ENCODE peak calls at places on chromosomes 4 and X, in five cellular contexts. P is naive thymus-derived CD4-positive, alpha-beta T cell; L is tibial artery; E is right atrium auricular region; X is PC-3. K is an unnamed sample.

GRCh38 chr4:122826596-122827257 is at the start of gene FGF2:
- DNase-seq in P (peak; percentile 54), L (peak; percentile 83), E (peak; percentile 68), X (peak; percentile 21), K (peak; percentile 95)

GRCh38 chrX:153407736-153408135 is 3.5 kb upstream of the ZFP92 start:
- DNase-seq in P (no peak), L (no peak), E (no peak), X (no peak), K (peak; percentile 80)

GRCh38 chr4:74715731-74716435 is 78.4 kb downstream of the BTC start:
- DNase-seq in P (no peak), L (no peak), E (no peak), X (no peak), K (no peak)

GRCh38 chr4:148112231-148112982 is 329.8 kb downstream of the NR3C2 start:
- DNase-seq in P (no peak), L (no peak), E (no peak), X (no peak), K (no peak)

GRCh38 chr4:130028552-130028951 is 932.6 kb downstream of the C4orf33 start:
- DNase-seq in P (no peak), L (no peak), E (no peak), X (no peak), K (no peak)

GRCh38 chr4:113979973-113980615 is 647 bp upstream of the ARSJ start:
- DNase-seq in P (no peak), L (no peak), E (no peak), X (peak; percentile 38), K (peak; percentile 46)

GRCh38 chr4:111631157-111631999 is 513.9 kb upstream of the FAM241A start:
- DNase-seq in P (no peak), L (no peak), E (no peak), X (peak; percentile 36), K (peak; percentile 3)

GRCh38 chr4:2402941-2403340 is 15.5 kb downstream of the ZFYVE28 start:
- DNase-seq in P (no peak), L (no peak), E (no peak), X (no peak), K (no peak)

GRCh38 chr4:123546123-123546654 is 149.6 kb downstream of the SPRY1 start:
- DNase-seq in P (no peak), L (no peak), E (no peak), X (no peak), K (no peak)

GRCh38 chr4:146211440-146211839 is 2.9 kb upstream of the REELD1 start:
- DNase-seq in P (no peak), L (no peak), E (no peak), X (no peak), K (no peak)

GRCh38 chr4:166252487-166253402 is 379.7 kb downstream of the TLL1 start:
- DNase-seq in P (no peak), L (no peak), E (no peak), X (peak; percentile 51), K (no peak)

GRCh38 chr4:23614284-23614892 is 275.5 kb downstream of the PPARGC1A start:
- DNase-seq in P (no peak), L (no peak), E (no peak), X (peak; percentile 43), K (no peak)

GRCh38 chr4:6001965-6002833 is 16.0 kb downstream of the C4orf50 start:
- DNase-seq in P (no peak), L (no peak), E (no peak), X (no peak), K (peak; percentile 52)

GRCh38 chr4:170090667-170091052 is 904 bp upstream of the AADAT start:
- DNase-seq in P (no peak), L (no peak), E (no peak), X (peak; percentile 40), K (peak; percentile 81)

GRCh38 chr4:110475881-110476818 is at the start of gene ENPEP:
- DNase-seq in P (no peak), L (no peak), E (no peak), X (no peak), K (peak; percentile 37)

GRCh38 chr4:20995015-20995414 is 294.8 kb downstream of the PACRGL start:
- DNase-seq in P (no peak), L (no peak), E (no peak), X (no peak), K (no peak)

GRCh38 chr4:100391913-100392312 is 125.9 kb downstream of the EMCN start:
- DNase-seq in P (no peak), L (no peak), E (no peak), X (peak; percentile 61), K (peak; percentile 14)

GRCh38 chr4:157271166-157271869 is 50.8 kb downstream of the GRIA2 start:
- DNase-seq in P (no peak), L (no peak), E (no peak), X (peak; percentile 68), K (no peak)

GRCh38 chr4:169225812-169226211 is 44.9 kb downstream of the SH3RF1 start:
- DNase-seq in P (no peak), L (no peak), E (no peak), X (peak; percentile 62), K (no peak)

GRCh38 chr4:25159837-25160713 is at the start of gene SEPSECS:
- DNase-seq in P (peak; percentile 91), L (peak; percentile 96), E (peak; percentile 99), X (peak; percentile 96), K (peak; percentile 93)

GRCh38 chr4:8433181-8433580 is 7.3 kb downstream of the ACOX3 start:
- DNase-seq in P (no peak), L (no peak), E (no peak), X (no peak), K (no peak)

GRCh38 chrX:44155126-44155525 is 181.9 kb upstream of the NDP start:
- DNase-seq in P (no peak), L (no peak), E (no peak), X (no peak), K (no peak)

GRCh38 chr4:24794916-24795665 is at the start of gene SOD3:
- DNase-seq in P (no peak), L (peak; percentile 88), E (peak; percentile 86), X (peak; percentile 86), K (peak; percentile 98)

GRCh38 chr4:3746701-3747581 is 19.2 kb upstream of the ADRA2C start:
- DNase-seq in P (no peak), L (no peak), E (no peak), X (no peak), K (no peak)

GRCh38 chrX:46649421-46650260 is 76.1 kb downstream of the CHST7 start:
- DNase-seq in P (no peak), L (peak; percentile 32), E (no peak), X (no peak), K (no peak)

GRCh38 chrX:118058924-118059323 is 57.7 kb downstream of the KLHL13 start:
- DNase-seq in P (no peak), L (no peak), E (no peak), X (no peak), K (no peak)

GRCh38 chrX:77652095-77652494 is 133.9 kb downstream of the ATRX start:
- DNase-seq in P (no peak), L (no peak), E (no peak), X (no peak), K (no peak)

GRCh38 chr4:85039526-85039925 is 73.0 kb upstream of the WDFY3 start:
- DNase-seq in P (no peak), L (no peak), E (no peak), X (peak; percentile 48), K (peak; percentile 64)

DNA sequence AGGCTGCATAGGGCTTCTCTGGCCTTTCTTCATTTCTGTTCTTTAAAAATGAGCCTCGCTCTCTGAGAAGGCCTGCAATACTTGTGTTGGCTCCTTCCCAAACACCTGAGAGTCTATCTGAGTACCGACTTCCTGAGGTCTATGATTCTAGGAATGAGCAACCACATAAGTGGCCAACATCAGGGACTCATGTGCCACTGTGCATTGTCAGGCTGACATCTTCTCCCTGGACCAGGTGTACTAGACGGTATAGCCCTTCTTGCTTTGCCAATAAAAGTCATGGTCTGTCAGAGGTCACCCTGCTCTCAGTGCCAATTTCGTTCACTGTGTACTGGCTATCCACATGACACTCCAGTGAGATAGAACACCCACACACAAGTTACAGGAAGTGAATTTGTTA is 67.4 kb upstream of the EPHA5 start:
- DNase-seq in P (no peak), L (no peak), E (no peak), X (no peak), K (no peak)
- H3K4me1 ChIP-seq in P (no peaks in the 10 kb centered on the region), L (no peaks in the 10 kb centered on the region), E (no peaks in the 10 kb centered on the region), X (no peaks in the 10 kb centered on the region), K (no peaks in the 10 kb centered on the region)

GRCh38 chrX:103729015-103729414 is 18.3 kb downstream of the TMEM31 start:
- DNase-seq in P (no peak), L (no peak), E (no peak), X (no peak), K (no peak)

GRCh38 chrX:103733017-103733416 is 22.3 kb downstream of the TMEM31 start:
- DNase-seq in P (no peak), L (no peak), E (no peak), X (no peak), K (no peak)

GRCh38 chrX:103727115-103727514 is 16.4 kb downstream of the TMEM31 start:
- DNase-seq in P (no peak), L (no peak), E (no peak), X (no peak), K (no peak)

GRCh38 chrX:103730746-103731508 is 20.2 kb downstream of the TMEM31 start:
- DNase-seq in P (no peak), L (no peak), E (peak; percentile 61), X (no peak), K (peak; percentile 83)

GRCh38 chrX:103730147-103730546 is 19.4 kb downstream of the TMEM31 start:
- DNase-seq in P (no peak), L (no peak), E (no peak), X (no peak), K (no peak)
- H3K4me1 ChIP-seq in P (no peaks in the 10 kb centered on the region), L (no peaks in the 10 kb centered on the region), E (no peaks in the 10 kb centered on the region), X (no peaks in the 10 kb centered on the region), K (peaks cover 19% of the 10 kb centered on the region)

GRCh38 chrX:24190500-24191156 is 41.1 kb downstream of the ZFX start:
- DNase-seq in P (no peak), L (no peak), E (no peak), X (no peak), K (no peak)
- H3K4me1 ChIP-seq in P (peaks cover 6% of the 10 kb centered on the region), L (peaks cover 9% of the 10 kb centered on the region), E (no peaks in the 10 kb centered on the region), X (no peaks in the 10 kb centered on the region), K (peaks cover 4% of the 10 kb centered on the region)

DNA sequence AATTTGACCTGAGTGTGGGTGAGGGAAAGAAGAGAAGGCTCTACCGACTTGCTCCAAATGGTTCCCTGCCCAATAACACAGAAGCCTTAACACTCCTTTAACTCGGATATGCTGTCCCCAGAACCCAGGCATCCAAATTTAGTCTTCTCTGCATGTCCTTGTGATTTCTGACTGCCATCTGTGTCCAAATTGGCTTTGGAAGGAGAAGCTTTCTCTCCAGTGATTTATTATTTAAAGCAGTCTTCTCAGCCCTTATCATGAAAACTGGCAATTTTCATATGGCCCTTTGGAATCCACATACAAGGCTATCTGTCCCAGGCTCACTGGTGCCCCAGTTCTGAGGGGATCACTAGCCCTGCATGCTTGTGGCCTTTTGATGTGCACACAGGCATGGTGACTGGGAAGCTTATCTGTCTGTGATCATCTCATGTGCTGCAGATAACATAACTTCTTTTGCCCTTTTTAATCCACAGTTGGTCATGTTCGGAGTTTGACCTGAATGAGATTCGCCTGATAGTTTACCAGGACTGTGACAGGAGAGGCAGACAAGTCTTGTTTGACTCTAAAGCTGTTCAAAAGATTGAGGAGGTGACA is 56.7 kb downstream of the FNIP2 start:
- DNase-seq in P (no peak), L (no peak), E (no peak), X (no peak), K (no peak)
- H3K4me1 ChIP-seq in P (peaks cover 24% of the 10 kb centered on the region), L (peaks cover 73% of the 10 kb centered on the region), E (no peaks in the 10 kb centered on the region), X (peaks cover 36% of the 10 kb centered on the region), K (peaks cover 40% of the 10 kb centered on the region)

K was measured in osteoblast.